ENCODE peak calls at places on chromosomes 12 and 14, in nine cellular contexts. O is astrocyte of the spinal cord, D is SJSA1, H is neuronal stem cell, Z is activated gamma-delta T cell, P is M059J, G is mesenchymal stem cell, J is H9, R is iris pigment epithelial cell. B is an unnamed sample.

GRCh38 chr12:12984119-12984518 is 15.9 kb downstream of the HEBP1 start:
- DNase-seq in G (no peak), D (no peak), P (no peak), Z (no peak), R (no peak), H (no peak), J (no peak), O (no peak), B (no peak)

GRCh38 chr12:122129131-122129530 is 44.9 kb downstream of the IL31 start:
- DNase-seq in J (no peak), Z (no peak), P (no peak), R (no peak), H (no peak), O (no peak), D (no peak), G (no peak), B (no peak)

GRCh38 chr12:19553177-19553576 is 113.9 kb downstream of the AEBP2 start:
- DNase-seq in P (no peak), D (no peak), R (peak), O (no peak), Z (no peak), J (no peak), H (no peak), G (no peak), B (no peak)

GRCh38 chr12:6367065-6367968 is 8.0 kb downstream of the SCNN1A start:
- DNase-seq in O (no peak), H (no peak), J (no peak), R (peak), P (peak), D (no peak), G (peak), Z (no peak), B (no peak)

GRCh38 chr14:102316048-102316745 is 3.3 kb upstream of the ZNF839 start:
- DNase-seq in D (no peak), H (no peak), G (peak), R (peak), Z (no peak), J (no peak), P (peak), O (no peak), B (no peak)

GRCh38 chr12:63420206-63420644 is 248.1 kb downstream of the DPY19L2 start:
- DNase-seq in J (peak), P (peak), R (peak), D (peak), O (peak), Z (no peak), H (peak), G (peak), B (no peak)

GRCh38 chr12:13745100-13745678 is 236.2 kb downstream of the GRIN2B start:
- DNase-seq in G (no peak), R (no peak), D (no peak), O (no peak), Z (no peak), J (no peak), H (no peak), P (no peak), B (no peak)

GRCh38 chr14:53979747-53980642 is 23.4 kb upstream of the BMP4 start:
- DNase-seq in Z (no peak), H (no peak), O (peak), P (peak), J (peak), R (peak), D (peak), G (peak), B (no peak)

GRCh38 chr12:49882248-49882850 is 21.4 kb downstream of the FAIM2 start:
- DNase-seq in P (no peak), H (peak), R (no peak), Z (no peak), J (no peak), G (no peak), D (no peak), O (no peak), B (no peak)

GRCh38 chr14:63383776-63384367 is 65.1 kb upstream of the GPHB5 start:
- DNase-seq in R (no peak), Z (no peak), J (no peak), G (no peak), O (no peak), D (no peak), P (no peak), H (no peak), B (no peak)

GRCh38 chr14:88551094-88551870 is 3.5 kb downstream of the PTPN21 start:
- DNase-seq in H (peak), J (peak), O (peak), P (peak), R (peak), G (peak), Z (no peak), D (peak), B (peak)

GRCh38 chr12:94380507-94380906 is 79.2 kb downstream of the CEP83 start:
- DNase-seq in H (no peak), D (no peak), J (no peak), P (no peak), R (no peak), G (no peak), O (no peak), Z (no peak), B (no peak)

GRCh38 chr12:26034371-26035142 is 76.1 kb downstream of the RASSF8 start:
- DNase-seq in J (no peak), G (no peak), R (no peak), H (no peak), Z (no peak), P (peak), O (no peak), D (no peak), B (no peak)